ENCODE peak calls at places on chromosome 4, in nine cellular contexts. K is SW480, P is left ventricle myocardium inferior, D is NCI-H1105, W is substantia nigra, B is cardiac septum, U is HTR-8/SVneo, G is body of pancreas, V is EL. I is an unnamed sample.
A peak's percentile ranks its signal among the peaks of the same experiment; 100 is the strongest.

GRCh38 chr4:73730292-73730691 is 10.1 kb upstream of the CXCL8 start:
- DNase-seq in K (no peak), P (no peak), D (no peak), W (no peak), B (no peak), U (no peak), G (no peak), V (peak; percentile 43), I (peak; percentile 5)

GRCh38 chr4:151276787-151277557 is at the start of gene PRSS48:
- DNase-seq in K (peak; percentile 25), P (peak; percentile 63), D (peak; percentile 11), W (peak; percentile 67), B (peak; percentile 78), U (peak; percentile 49), G (peak; percentile 67), V (peak; percentile 60), I (peak; percentile 15)

GRCh38 chr4:182495111-182495510 is 251.9 kb downstream of the TENM3 start:
- DNase-seq in K (no peak), P (no peak), D (no peak), W (no peak), B (no peak), U (no peak), G (no peak), V (no peak), I (no peak)

GRCh38 chr4:183353557-183353956 is 31.3 kb upstream of the CLDN24 start:
- DNase-seq in K (no peak), P (no peak), D (no peak), W (no peak), B (no peak), U (no peak), G (no peak), V (no peak), I (no peak)

GRCh38 chr4:101033986-101034385 is 313.3 kb downstream of the PPP3CA start:
- DNase-seq in K (no peak), P (no peak), D (no peak), W (no peak), B (no peak), U (no peak), G (no peak), V (no peak), I (no peak)

GRCh38 chr4:70190579-70190978 is 4.9 kb upstream of the ODAM start:
- DNase-seq in K (no peak), P (no peak), D (no peak), W (no peak), B (no peak), U (no peak), G (no peak), V (no peak), I (no peak)

GRCh38 chr4:177696438-177696966 is 254.3 kb upstream of the AGA start:
- DNase-seq in K (no peak), P (no peak), D (no peak), W (no peak), B (no peak), U (no peak), G (no peak), V (no peak), I (no peak)

GRCh38 chr4:151486166-151486565 is 77.2 kb downstream of the FHIP1A start:
- DNase-seq in K (no peak), P (no peak), D (no peak), W (no peak), B (no peak), U (peak; percentile 41), G (no peak), V (peak; percentile 70), I (no peak)

GRCh38 chr4:140750470-140750869 is 5.7 kb downstream of the TBC1D9 start:
- DNase-seq in K (no peak), P (no peak), D (no peak), W (no peak), B (no peak), U (no peak), G (no peak), V (no peak), I (no peak)

GRCh38 chr4:153115322-153116100 is 88.7 kb upstream of the TRIM2 start:
- DNase-seq in K (peak; percentile 57), P (no peak), D (no peak), W (no peak), B (no peak), U (peak; percentile 83), G (no peak), V (peak; percentile 82), I (no peak)

GRCh38 chr4:139556071-139556734 is at the start of gene SETD7:
- DNase-seq in K (peak; percentile 69), P (peak; percentile 84), D (peak; percentile 34), W (peak; percentile 62), B (peak; percentile 86), U (peak; percentile 64), G (peak; percentile 72), V (peak; percentile 82), I (peak; percentile 15)

GRCh38 chr4:94533405-94534223 is 81.9 kb downstream of the PDLIM5 start:
- DNase-seq in K (no peak), P (no peak), D (peak; percentile 56), W (no peak), B (no peak), U (no peak), G (no peak), V (no peak), I (peak; percentile 29)

GRCh38 chr4:146450524-146450923 is 71.2 kb downstream of the SLC10A7 start:
- DNase-seq in K (no peak), P (no peak), D (no peak), W (no peak), B (no peak), U (no peak), G (no peak), V (no peak), I (no peak)

GRCh38 chr4:141814499-141814898 is 178.1 kb downstream of the IL15 start:
- DNase-seq in K (no peak), P (no peak), D (no peak), W (no peak), B (no peak), U (no peak), G (no peak), V (no peak), I (no peak)

GRCh38 chr4:22474636-22475310 is 41.1 kb downstream of the ADGRA3 start:
- DNase-seq in K (peak; percentile 14), P (no peak), D (no peak), W (no peak), B (no peak), U (no peak), G (no peak), V (peak; percentile 58), I (no peak)

GRCh38 chr4:185881427-185881826 is 69.4 kb upstream of the SORBS2 start:
- DNase-seq in K (no peak), P (no peak), D (no peak), W (no peak), B (no peak), U (no peak), G (no peak), V (peak; percentile 37), I (no peak)

GRCh38 chr4:57607616-57608150 is 497.5 kb upstream of the IGFBP7 start:
- DNase-seq in K (no peak), P (no peak), D (no peak), W (no peak), B (no peak), U (no peak), G (no peak), V (no peak), I (no peak)

GRCh38 chr4:179415842-179416223 is 1973.6 kb upstream of the AGA start:
- DNase-seq in K (no peak), P (no peak), D (peak; percentile 37), W (no peak), B (no peak), U (no peak), G (no peak), V (no peak), I (no peak)

GRCh38 chr4:138398297-138398696 is 156.1 kb upstream of the SLC7A11 start:
- DNase-seq in K (no peak), P (no peak), D (peak; percentile 7), W (no peak), B (no peak), U (no peak), G (peak; percentile 55), V (no peak), I (peak; percentile 59)

GRCh38 chr4:108628411-108628810 is 8.0 kb downstream of the RPL34 start:
- DNase-seq in K (no peak), P (no peak), D (no peak), W (no peak), B (no peak), U (no peak), G (no peak), V (peak; percentile 31), I (no peak)

GRCh38 chr4:109562457-109563237 is 2.6 kb downstream of the MCUB start:
- DNase-seq in K (no peak), P (no peak), D (no peak), W (no peak), B (no peak), U (no peak), G (no peak), V (no peak), I (no peak)

GRCh38 chr4:113643505-113643904 is 118.0 kb downstream of the CAMK2D start:
- DNase-seq in K (no peak), P (no peak), D (no peak), W (no peak), B (no peak), U (no peak), G (no peak), V (no peak), I (no peak)

GRCh38 chr4:29972121-29972520 is 748.0 kb upstream of the PCDH7 start:
- DNase-seq in K (no peak), P (no peak), D (no peak), W (no peak), B (no peak), U (no peak), G (no peak), V (peak; percentile 59), I (no peak)

GRCh38 chr4:139247241-139247640 is 32.8 kb downstream of the MGARP start:
- DNase-seq in K (no peak), P (no peak), D (no peak), W (no peak), B (no peak), U (no peak), G (no peak), V (peak; percentile 71), I (no peak)

GRCh38 chr4:55437356-55437796 is 41.6 kb downstream of the TMEM165 start:
- DNase-seq in K (no peak), P (no peak), D (no peak), W (no peak), B (no peak), U (no peak), G (no peak), V (peak; percentile 62), I (no peak)

GRCh38 chr4:85246055-85246454 is 228.9 kb upstream of the ARHGAP24 start:
- DNase-seq in K (no peak), P (no peak), D (no peak), W (no peak), B (no peak), U (no peak), G (no peak), V (no peak), I (no peak)